ENCODE peak calls at places on chromosomes 7 and 10, in five cellular contexts. I is H1, C is H9, T is neuronal stem cell, G is mesenchymal stem cell. K is an unnamed sample.

GRCh38 chr10:22321156-22321711 is 335 bp downstream of the BMI1 start:
- DNase-seq in I (peak; percentile 82), C (peak; percentile 77), T (peak; percentile 75), G (peak; percentile 81), K (peak; percentile 71)

GRCh38 chr10:24513155-24513554 is 210.5 kb downstream of the ARHGAP21 start:
- DNase-seq in I (peak; percentile 52), C (no peak), T (peak; percentile 8), G (peak; percentile 26), K (peak; percentile 34)

GRCh38 chr10:75967491-75967890 is 536.1 kb downstream of the LRMDA start:
- DNase-seq in I (peak; percentile 55), C (peak; percentile 61), T (peak; percentile 5), G (no peak), K (no peak)

GRCh38 chr10:18214692-18215563 is 74.7 kb downstream of the CACNB2 start:
- DNase-seq in I (peak; percentile 59), C (peak; percentile 41), T (peak; percentile 48), G (peak; percentile 67), K (peak; percentile 73)

GRCh38 chr10:5299950-5300349 is 64.8 kb upstream of the UCN3 start:
- DNase-seq in I (no peak), C (no peak), T (no peak), G (no peak), K (peak; percentile 8)

GRCh38 chr10:43376046-43376635 is 4.7 kb downstream of the FXYD4 start:
- DNase-seq in I (no peak), C (no peak), T (no peak), G (no peak), K (no peak)

GRCh38 chr10:95236068-95236903 is 42.2 kb downstream of the ACSM6 start:
- DNase-seq in I (no peak), C (no peak), T (no peak), G (peak; percentile 67), K (peak; percentile 81)

GRCh38 chr7:39749177-39749576 is 125.8 kb downstream of the RALA start:
- DNase-seq in I (no peak), C (no peak), T (no peak), G (peak; percentile 55), K (peak; percentile 88)

GRCh38 chr7:26553582-26553981 is 261.9 kb downstream of the SNX10 start:
- DNase-seq in I (no peak), C (no peak), T (no peak), G (no peak), K (no peak)

GRCh38 chr7:23759556-23760391 is 49.8 kb downstream of the STK31 start:
- DNase-seq in I (no peak), C (no peak), T (no peak), G (no peak), K (peak; percentile 3)

GRCh38 chr10:59997807-59998525 is 91.6 kb upstream of the CCDC6 start:
- DNase-seq in I (no peak), C (no peak), T (no peak), G (no peak), K (no peak)

GRCh38 chr7:41967156-41967555 is 264.3 kb upstream of the INHBA start:
- DNase-seq in I (no peak), C (no peak), T (no peak), G (peak; percentile 41), K (peak; percentile 72)

GRCh38 chr7:22565315-22565811 is 65.4 kb upstream of the STEAP1B start:
- DNase-seq in I (no peak), C (no peak), T (no peak), G (peak; percentile 91), K (peak; percentile 74)

GRCh38 chr10:5958077-5958476 is 19.3 kb downstream of the IL15RA start:
- DNase-seq in I (no peak), C (no peak), T (no peak), G (peak; percentile 57), K (peak; percentile 95)

GRCh38 chr7:97499204-97499603 is 232.7 kb upstream of the TAC1 start:
- DNase-seq in I (peak; percentile 54), C (peak; percentile 48), T (peak; percentile 21), G (no peak), K (no peak)

GRCh38 chr10:28875535-28876208 is 198.4 kb downstream of the BAMBI start:
- DNase-seq in I (peak; percentile 63), C (peak; percentile 54), T (peak; percentile 29), G (peak; percentile 74), K (peak; percentile 73)

GRCh38 chr7:44235582-44236332 is 35.0 kb downstream of the YKT6 start:
- DNase-seq in I (no peak), C (no peak), T (no peak), G (no peak), K (no peak)

GRCh38 chr10:6267941-6268340 is 65.2 kb downstream of the PFKFB3 start:
- DNase-seq in I (no peak), C (no peak), T (no peak), G (no peak), K (no peak)

GRCh38 chr7:106504207-106504606 is 156.8 kb downstream of the CCDC71L start:
- DNase-seq in I (no peak), C (no peak), T (no peak), G (no peak), K (no peak)

GRCh38 chr10:18797286-18797685 is 138.1 kb downstream of the ARL5B start:
- DNase-seq in I (no peak), C (no peak), T (no peak), G (no peak), K (no peak)

GRCh38 chr7:222716-223041 is 30.3 kb downstream of the FAM20C start:
- DNase-seq in I (no peak), C (no peak), T (no peak), G (no peak), K (no peak)

GRCh38 chr10:95395947-95396449 is 105.2 kb upstream of the PDLIM1 start:
- DNase-seq in I (no peak), C (no peak), T (no peak), G (no peak), K (no peak)

GRCh38 chr10:127195041-127195506 is 1.3 kb downstream of the INSYN2A start:
- DNase-seq in I (peak; percentile 67), C (peak; percentile 56), T (no peak), G (no peak), K (no peak)

GRCh38 chr10:21904930-21905329 is 98.6 kb downstream of the DNAJC1 start:
- DNase-seq in I (no peak), C (no peak), T (no peak), G (no peak), K (no peak)

GRCh38 chr7:8532116-8532515 is 98.7 kb downstream of the NXPH1 start:
- DNase-seq in I (no peak), C (no peak), T (no peak), G (no peak), K (no peak)

GRCh38 chr7:22718200-22718711 is 8.7 kb upstream of the IL6 start:
- DNase-seq in I (no peak), C (no peak), T (no peak), G (peak; percentile 58), K (peak; percentile 97)

GRCh38 chr7:131188367-131189339 is 139.0 kb upstream of the MKLN1 start:
- DNase-seq in I (no peak), C (no peak), T (no peak), G (peak; percentile 98), K (peak; percentile 98)

GRCh38 chr10:31836569-31837406 is 91.8 kb downstream of the ARHGAP12 start:
- DNase-seq in I (no peak), C (peak; percentile 38), T (peak; percentile 2), G (peak; percentile 48), K (peak; percentile 48)

GRCh38 chr10:86349474-86349873 is 17.1 kb downstream of the GRID1 start:
- DNase-seq in I (peak; percentile 63), C (peak; percentile 87), T (no peak), G (peak; percentile 9), K (no peak)

GRCh38 chr7:29561271-29561670 is 2.4 kb upstream of the PRR15 start:
- DNase-seq in I (no peak), C (no peak), T (no peak), G (no peak), K (no peak)

GRCh38 chr7:29564455-29565185 is 985 bp downstream of the PRR15 start:
- DNase-seq in I (peak; percentile 70), C (peak; percentile 43), T (no peak), G (peak; percentile 54), K (peak; percentile 2)

GRCh38 chr7:29563590-29564454 is at the start of gene PRR15:
- DNase-seq in I (peak; percentile 85), C (peak; percentile 94), T (no peak), G (peak; percentile 31), K (no peak)

GRCh38 chr7:29565186-29565540 is 1.5 kb downstream of the PRR15 start:
- DNase-seq in I (no peak), C (no peak), T (no peak), G (no peak), K (peak; percentile 1)

GRCh38 chr7:29562307-29562706 is 1.3 kb upstream of the PRR15 start:
- DNase-seq in I (no peak), C (no peak), T (no peak), G (no peak), K (no peak)
- H4K91ac ChIP-seq in I (no peak overlapping the region), C (no peak overlapping the region), T (no peak overlapping the region), G (no peak overlapping the region), K (no peak overlapping the region)

DNA sequence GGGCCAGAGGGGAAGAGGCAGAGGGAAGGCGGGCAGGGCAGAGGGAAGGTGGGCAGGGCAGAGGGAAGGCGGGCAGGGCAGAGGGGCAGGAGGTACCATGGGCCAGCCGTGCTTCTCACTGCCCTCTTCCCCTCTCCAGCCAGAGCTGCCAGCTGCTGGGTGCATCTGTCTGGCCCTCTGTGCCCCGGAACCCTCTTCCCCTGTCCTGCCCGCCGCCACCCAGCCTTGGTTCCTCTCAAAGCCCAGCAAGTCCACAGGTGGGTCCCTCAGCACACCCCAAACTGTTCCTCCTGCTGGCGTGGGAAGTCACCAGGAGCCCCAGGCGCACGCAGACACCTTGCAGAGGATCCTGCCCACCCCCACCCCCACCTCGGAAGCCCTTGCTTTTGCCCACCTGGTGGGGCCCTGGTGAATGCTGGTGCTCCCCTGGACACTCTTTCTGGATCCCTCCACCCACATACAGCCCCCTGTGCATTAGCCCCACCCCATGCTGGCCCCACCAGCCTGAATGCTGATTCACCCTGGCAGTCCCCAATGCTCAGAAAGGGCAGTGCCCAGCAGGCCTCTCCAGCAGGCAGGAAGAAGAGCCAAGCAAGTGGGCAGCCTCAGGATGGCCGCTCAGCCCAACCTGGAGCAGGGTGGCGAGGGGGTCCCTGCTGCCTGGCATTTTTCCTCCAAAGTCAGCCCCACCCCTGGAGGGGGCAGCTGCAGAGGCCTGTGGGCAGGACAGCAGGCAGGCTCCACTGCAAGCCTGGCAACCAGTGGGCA is 1.9 kb upstream of the PWWP2B start:
- DNase-seq in I (no peak), C (no peak), T (no peak), G (no peak), K (no peak)
- H4K91ac ChIP-seq in I (no peak overlapping the region), C (no peak overlapping the region), T (no peak overlapping the region), G (peak overlapping the region; percentile 70), K (no peak overlapping the region)

GRCh38 chr10:20327954-20328353 is 511.7 kb downstream of the PLXDC2 start:
- DNase-seq in I (no peak), C (no peak), T (no peak), G (no peak), K (no peak)
- H4K91ac ChIP-seq in I (no peak overlapping the region), C (no peak overlapping the region), T (no peak overlapping the region), G (no peak overlapping the region), K (no peak overlapping the region)

GRCh38 chr7:46170792-46171191 is 249.7 kb upstream of the IGFBP3 start:
- DNase-seq in I (no peak), C (no peak), T (no peak), G (no peak), K (peak; percentile 13)

GRCh38 chr7:46170021-46170420 is 248.9 kb upstream of the IGFBP3 start:
- DNase-seq in I (no peak), C (no peak), T (no peak), G (no peak), K (no peak)

GRCh38 chr7:46175221-46175620 is 254.1 kb upstream of the IGFBP3 start:
- DNase-seq in I (no peak), C (no peak), T (no peak), G (no peak), K (no peak)

GRCh38 chr7:46173526-46174191 is 252.6 kb upstream of the IGFBP3 start:
- DNase-seq in I (no peak), C (no peak), T (no peak), G (no peak), K (no peak)

GRCh38 chr7:46174192-46174572 is 253.1 kb upstream of the IGFBP3 start:
- DNase-seq in I (no peak), C (no peak), T (no peak), G (no peak), K (no peak)
- H4K91ac ChIP-seq in I (no peak overlapping the region), C (no peak overlapping the region), T (no peak overlapping the region), G (no peak overlapping the region), K (peak overlapping the region; percentile 73)